ENCODE peak calls at places on chromosomes 13 and 19, in four cellular contexts. E is hepatic stellate cell, T is NCI-H1417, B is AG09319. M is an unnamed sample.

GRCh38 chr19:41935781-41936415 is 7.6 kb upstream of the ERFL start:
- DNase-seq in B (no peak), T (no peak), E (no peak), M (no peak)

GRCh38 chr19:29483641-29483920 is 42.2 kb upstream of the VSTM2B start:
- DNase-seq in T (no peak), B (no peak), E (no peak), M (no peak)

GRCh38 chr19:57075801-57076492 is 43.8 kb upstream of the USP29 start:
- DNase-seq in E (no peak), T (peak; percentile 20), B (no peak), M (no peak)

GRCh38 chr19:4709440-4710280 is 14.0 kb downstream of the DPP9 start:
- DNase-seq in E (no peak), B (no peak), T (no peak), M (no peak)

GRCh38 chr19:50858896-50859295 is 4.2 kb downstream of the KLK3 start:
- DNase-seq in T (peak; percentile 92), E (no peak), B (no peak), M (peak; percentile 6)

GRCh38 chr13:87344176-87344575 is 327.0 kb upstream of the SLITRK5 start:
- DNase-seq in T (no peak), E (no peak), B (no peak), M (no peak)

GRCh38 chr19:23515551-23515950 is 120.3 kb upstream of the ZNF91 start:
- DNase-seq in B (no peak), E (no peak), T (no peak), M (no peak)

GRCh38 chr13:85074543-85075313 is 724.5 kb downstream of the SLITRK6 start:
- DNase-seq in E (no peak), T (no peak), B (no peak), M (no peak)

GRCh38 chr19:10408511-10409291 is 5.4 kb upstream of the CDC37 start:
- DNase-seq in B (no peak), E (no peak), T (no peak), M (no peak)

GRCh38 chr13:41678320-41678719 is 221.0 kb downstream of the RGCC start:
- DNase-seq in B (no peak), T (no peak), E (no peak), M (no peak)

GRCh38 chr13:51523082-51523518 is 61.2 kb upstream of the WDFY2 start:
- DNase-seq in B (no peak), E (no peak), T (no peak), M (no peak)

GRCh38 chr13:101648766-101649489 is 196.5 kb downstream of the ITGBL1 start:
- DNase-seq in E (no peak), T (no peak), B (no peak), M (no peak)

GRCh38 chr19:12866416-12867119 is 14.7 kb downstream of the DNASE2 start:
- DNase-seq in B (no peak), E (no peak), T (no peak), M (no peak)

GRCh38 chr19:5321851-5322681 is 18.5 kb downstream of the PTPRS start:
- DNase-seq in B (no peak), T (no peak), E (no peak), M (no peak)

GRCh38 chr13:111387026-111387871 is 66.8 kb downstream of the TEX29 start:
- DNase-seq in T (no peak), B (no peak), E (no peak), M (no peak)

GRCh38 chr13:67230774-67231480 is 791 bp upstream of the PCDH9 start:
- DNase-seq in B (peak; percentile 7), T (peak; percentile 97), E (peak; percentile 61), M (peak; percentile 93)

GRCh38 chr19:38210458-38210987 is 13.5 kb downstream of the DPF1 start:
- DNase-seq in E (peak; percentile 46), B (no peak), T (peak; percentile 90), M (peak; percentile 39)

GRCh38 chr19:37691881-37692504 is 27.6 kb downstream of the ZNF607 start:
- DNase-seq in E (peak; percentile 78), T (peak; percentile 80), B (peak; percentile 54), M (peak; percentile 77)

GRCh38 chr19:48745208-48745995 is 1.3 kb downstream of the IZUMO1 start:
- DNase-seq in E (peak; percentile 72), T (peak; percentile 31), B (no peak), M (peak; percentile 11)

GRCh38 chr19:55340784-55341147 is 1.1 kb downstream of the KMT5C start:
- DNase-seq in T (no peak), E (no peak), B (no peak), M (peak; percentile 55)

GRCh38 chr19:29128203-29128602 is 84.7 kb downstream of the UQCRFS1 start:
- DNase-seq in E (no peak), B (no peak), T (no peak), M (no peak)

GRCh38 chr19:45676851-45677263 is 8.8 kb downstream of the GIPR start:
- DNase-seq in T (no peak), E (no peak), B (no peak), M (no peak)

GRCh38 chr19:6551607-6552450 is 21.0 kb downstream of the TNFSF9 start:
- DNase-seq in T (no peak), B (no peak), E (no peak), M (no peak)

GRCh38 chr13:27293051-27293691 is 22.5 kb downstream of the RASL11A start:
- DNase-seq in T (no peak), E (no peak), B (no peak), M (no peak)

GRCh38 chr19:9054768-9055167 is 32.1 kb upstream of the OR1M1 start:
- DNase-seq in T (peak; percentile 7), B (no peak), E (no peak), M (no peak)

GRCh38 chr19:1018393-1018792 is 2.5 kb downstream of the TMEM259 start:
- DNase-seq in B (no peak), E (no peak), T (no peak), M (no peak)

GRCh38 chr19:2043269-2043641 is 7.8 kb downstream of the MKNK2 start:
- DNase-seq in B (no peak), T (no peak), E (no peak), M (no peak)

GRCh38 chr19:38691938-38692457 is 44.5 kb downstream of the ACTN4 start:
- DNase-seq in B (peak; percentile 88), E (peak; percentile 93), T (no peak), M (no peak)

GRCh38 chr13:51585696-51586095 is 1.4 kb downstream of the WDFY2 start:
- DNase-seq in T (peak; percentile 62), B (no peak), E (no peak), M (no peak)

GRCh38 chr13:105139380-105140285 is 1395.8 kb downstream of the EFNB2 start:
- DNase-seq in T (no peak), E (peak; percentile 13), B (no peak), M (peak; percentile 61)

GRCh38 chr13:43804461-43805070 is 17.8 kb upstream of the ENOX1 start:
- DNase-seq in B (no peak), E (peak; percentile 22), T (peak; percentile 86), M (peak; percentile 73)

GRCh38 chr13:63189712-63190111 is 1774.1 kb upstream of the PCDH20 start:
- DNase-seq in E (no peak), T (no peak), B (no peak), M (no peak)

GRCh38 chr13:73480784-73481183 is 422.0 kb downstream of the KLF5 start:
- DNase-seq in E (no peak), B (no peak), T (no peak), M (no peak)

GRCh38 chr19:13530720-13531119 is 24.4 kb upstream of the CACNA1A start:
- DNase-seq in T (peak; percentile 5), E (no peak), B (no peak), M (no peak)

GRCh38 chr13:93480553-93481106 is 254.0 kb downstream of the GPC6 start:
- DNase-seq in E (no peak), T (no peak), B (no peak), M (no peak)

GRCh38 chr19:3586124-3586626 is 897 bp downstream of the GIPC3 start:
- DNase-seq in E (no peak), T (peak; percentile 17), B (no peak), M (peak; percentile 8)

GRCh38 chr19:38321646-38322323 is 2.1 kb downstream of the KCNK6 start:
- DNase-seq in T (no peak), E (peak; percentile 64), B (no peak), M (no peak)

GRCh38 chr13:48853381-48854102 is 122.2 kb upstream of the FNDC3A start:
- DNase-seq in E (peak; percentile 25), B (no peak), T (no peak), M (no peak)